ENCODE peak calls at places on chromosomes 13 and 19, in four cellular contexts. One of them, this sample, is unnamed.

GRCh38 chr13:22144806-22145205 is 473.9 kb downstream of the FGF9 start:
- DNase-seq in ovary: no peak
- DNase-seq in neural crest cell: no peak
- DNase-seq in mesothelial cell of epicardium: no peak
- DNase-seq in this sample: no peak

GRCh38 chr19:9966448-9966847 is 30.1 kb upstream of the OLFM2 start:
- DNase-seq in ovary: no peak
- DNase-seq in neural crest cell: no peak
- DNase-seq in mesothelial cell of epicardium: no peak
- DNase-seq in this sample: peak; percentile 53

GRCh38 chr13:25819856-25820530 is 231.8 kb downstream of the SHISA2 start:
- DNase-seq in ovary: no peak
- DNase-seq in neural crest cell: no peak
- DNase-seq in mesothelial cell of epicardium: no peak
- DNase-seq in this sample: no peak

GRCh38 chr13:95607363-95607762 is 37.1 kb downstream of the DZIP1 start:
- DNase-seq in ovary: no peak
- DNase-seq in neural crest cell: no peak
- DNase-seq in mesothelial cell of epicardium: no peak
- DNase-seq in this sample: no peak

GRCh38 chr19:11092181-11092538 is 2.9 kb downstream of the LDLR start:
- DNase-seq in ovary: no peak
- DNase-seq in neural crest cell: no peak
- DNase-seq in mesothelial cell of epicardium: no peak
- DNase-seq in this sample: no peak

GRCh38 chr19:29871143-29871542 is 59.4 kb downstream of the CCNE1 start:
- DNase-seq in ovary: no peak
- DNase-seq in neural crest cell: no peak
- DNase-seq in mesothelial cell of epicardium: no peak
- DNase-seq in this sample: no peak

GRCh38 chr19:32542477-32543106 is 38.4 kb upstream of the PDCD5 start:
- DNase-seq in ovary: no peak
- DNase-seq in neural crest cell: no peak
- DNase-seq in mesothelial cell of epicardium: no peak
- DNase-seq in this sample: no peak

GRCh38 chr13:79237981-79238380 is 168.1 kb downstream of the RBM26 start:
- DNase-seq in ovary: no peak
- DNase-seq in neural crest cell: no peak
- DNase-seq in mesothelial cell of epicardium: no peak
- DNase-seq in this sample: no peak

GRCh38 chr13:38752726-38753125 is 65.8 kb downstream of the FREM2 start:
- DNase-seq in ovary: no peak
- DNase-seq in neural crest cell: no peak
- DNase-seq in mesothelial cell of epicardium: no peak
- DNase-seq in this sample: no peak

GRCh38 chr13:48000559-48001126 is 430 bp downstream of the SUCLA2 start:
- DNase-seq in ovary: no peak
- DNase-seq in neural crest cell: no peak
- DNase-seq in mesothelial cell of epicardium: no peak
- DNase-seq in this sample: no peak

GRCh38 chr13:112903071-112903577 is 65.9 kb upstream of the MCF2L start:
- DNase-seq in ovary: no peak
- DNase-seq in neural crest cell: no peak
- DNase-seq in mesothelial cell of epicardium: no peak
- DNase-seq in this sample: no peak

GRCh38 chr19:11345122-11345752 is 831 bp downstream of the TMEM205 start:
- DNase-seq in ovary: no peak
- DNase-seq in neural crest cell: no peak
- DNase-seq in mesothelial cell of epicardium: no peak
- DNase-seq in this sample: no peak

GRCh38 chr13:61413572-61413971 is 2.1 kb downstream of the PCDH20 start:
- DNase-seq in ovary: no peak
- DNase-seq in neural crest cell: no peak
- DNase-seq in mesothelial cell of epicardium: no peak
- DNase-seq in this sample: peak; percentile 50

GRCh38 chr13:36088001-36088400 is 43.2 kb downstream of the DCLK1 start:
- DNase-seq in ovary: no peak
- DNase-seq in neural crest cell: no peak
- DNase-seq in mesothelial cell of epicardium: no peak
- DNase-seq in this sample: no peak

GRCh38 chr13:48739346-48740037 is 85.8 kb downstream of the CYSLTR2 start:
- DNase-seq in ovary: peak; percentile 53
- DNase-seq in neural crest cell: no peak
- DNase-seq in mesothelial cell of epicardium: no peak
- DNase-seq in this sample: no peak

GRCh38 chr13:100659578-100659977 is 15.0 kb downstream of the TMTC4 start:
- DNase-seq in ovary: no peak
- DNase-seq in neural crest cell: no peak
- DNase-seq in mesothelial cell of epicardium: no peak
- DNase-seq in this sample: no peak

GRCh38 chr19:35860436-35860817 is 3.7 kb downstream of the KIRREL2 start:
- DNase-seq in ovary: no peak
- DNase-seq in neural crest cell: peak; percentile 8
- DNase-seq in mesothelial cell of epicardium: no peak
- DNase-seq in this sample: peak; percentile 43

GRCh38 chr13:50509167-50509566 is 334.3 kb downstream of the DLEU7 start:
- DNase-seq in ovary: no peak
- DNase-seq in neural crest cell: no peak
- DNase-seq in mesothelial cell of epicardium: no peak
- DNase-seq in this sample: no peak

GRCh38 chr13:28494861-28495585 is at the start of gene FLT1:
- DNase-seq in ovary: no peak
- DNase-seq in neural crest cell: peak; percentile 27
- DNase-seq in mesothelial cell of epicardium: peak; percentile 34
- DNase-seq in this sample: peak; percentile 74

GRCh38 chr13:81051873-81052272 is 710.9 kb upstream of the SPRY2 start:
- DNase-seq in ovary: no peak
- DNase-seq in neural crest cell: no peak
- DNase-seq in mesothelial cell of epicardium: no peak
- DNase-seq in this sample: no peak

GRCh38 chr19:14795078-14795721 is 16.8 kb upstream of the ADGRE2 start:
- DNase-seq in ovary: no peak
- DNase-seq in neural crest cell: no peak
- DNase-seq in mesothelial cell of epicardium: no peak
- DNase-seq in this sample: no peak

GRCh38 chr13:50156140-50156539 is 140.9 kb downstream of the KCNRG start:
- DNase-seq in ovary: no peak
- DNase-seq in neural crest cell: no peak
- DNase-seq in mesothelial cell of epicardium: no peak
- DNase-seq in this sample: no peak

GRCh38 chr19:16316506-16316882 is 8.1 kb upstream of the KLF2 start:
- DNase-seq in ovary: no peak
- DNase-seq in neural crest cell: no peak
- DNase-seq in mesothelial cell of epicardium: no peak
- DNase-seq in this sample: no peak

GRCh38 chr13:96540656-96541055 is 450.7 kb downstream of the HS6ST3 start:
- DNase-seq in ovary: no peak
- DNase-seq in neural crest cell: no peak
- DNase-seq in mesothelial cell of epicardium: no peak
- DNase-seq in this sample: no peak

GRCh38 chr19:9945319-9945966 is 9.1 kb upstream of the OLFM2 start:
- DNase-seq in ovary: peak; percentile 91
- DNase-seq in neural crest cell: no peak
- DNase-seq in mesothelial cell of epicardium: peak; percentile 60
- DNase-seq in this sample: no peak

GRCh38 chr13:29196409-29197074 is 376.4 kb downstream of the MTUS2 start:
- DNase-seq in ovary: no peak
- DNase-seq in neural crest cell: no peak
- DNase-seq in mesothelial cell of epicardium: no peak
- DNase-seq in this sample: no peak

GRCh38 chr19:35643255-35644205 is 2.0 kb downstream of the ETV2 start:
- DNase-seq in ovary: peak; percentile 86
- DNase-seq in neural crest cell: peak; percentile 76
- DNase-seq in mesothelial cell of epicardium: peak; percentile 76
- DNase-seq in this sample: peak; percentile 76

GRCh38 chr19:16920816-16921529 is 32.2 kb downstream of the F2RL3 start:
- DNase-seq in ovary: no peak
- DNase-seq in neural crest cell: no peak
- DNase-seq in mesothelial cell of epicardium: no peak
- DNase-seq in this sample: no peak

GRCh38 chr13:94598281-94598680 is 2.3 kb upstream of the TGDS start:
- DNase-seq in ovary: no peak
- DNase-seq in neural crest cell: no peak
- DNase-seq in mesothelial cell of epicardium: no peak
- DNase-seq in this sample: no peak

GRCh38 chr13:28423010-28423409 is 71.9 kb downstream of the FLT1 start:
- DNase-seq in ovary: no peak
- DNase-seq in neural crest cell: no peak
- DNase-seq in mesothelial cell of epicardium: no peak
- DNase-seq in this sample: no peak

GRCh38 chr13:93080587-93080986 is 146.0 kb upstream of the GPC6 start:
- DNase-seq in ovary: no peak
- DNase-seq in neural crest cell: no peak
- DNase-seq in mesothelial cell of epicardium: no peak
- DNase-seq in this sample: no peak

GRCh38 chr13:72258340-72258981 is 391.5 kb upstream of the DACH1 start:
- DNase-seq in ovary: no peak
- DNase-seq in neural crest cell: no peak
- DNase-seq in mesothelial cell of epicardium: no peak
- DNase-seq in this sample: peak; percentile 10

GRCh38 chr19:31096047-31096446 is 253.2 kb downstream of the TSHZ3 start:
- DNase-seq in ovary: no peak
- DNase-seq in neural crest cell: no peak
- DNase-seq in mesothelial cell of epicardium: no peak
- DNase-seq in this sample: peak; percentile 16

GRCh38 chr13:93767917-93768422 is 541.4 kb downstream of the GPC6 start:
- DNase-seq in ovary: no peak
- DNase-seq in neural crest cell: no peak
- DNase-seq in mesothelial cell of epicardium: no peak
- DNase-seq in this sample: no peak

GRCh38 chr19:21127001-21127400 is 14.8 kb upstream of the ZNF431 start:
- DNase-seq in ovary: no peak
- DNase-seq in neural crest cell: no peak
- DNase-seq in mesothelial cell of epicardium: no peak
- DNase-seq in this sample: no peak

GRCh38 chr19:49151339-49152217 is 3.6 kb downstream of the HRC start:
- DNase-seq in ovary: peak; percentile 59
- DNase-seq in neural crest cell: peak; percentile 48
- DNase-seq in mesothelial cell of epicardium: no peak
- DNase-seq in this sample: peak; percentile 79

GRCh38 chr19:13103961-13104847 is 1.5 kb upstream of the LYL1 start:
- DNase-seq in ovary: peak; percentile 63
- DNase-seq in neural crest cell: peak; percentile 56
- DNase-seq in mesothelial cell of epicardium: no peak
- DNase-seq in this sample: peak; percentile 77

GRCh38 chr13:99214232-99214631 is 13.6 kb downstream of the UBAC2 start:
- DNase-seq in ovary: no peak
- DNase-seq in neural crest cell: no peak
- DNase-seq in mesothelial cell of epicardium: no peak
- DNase-seq in this sample: no peak

GRCh38 chr19:49136771-49137171 is 17.4 kb downstream of the PPFIA3 start:
- DNase-seq in ovary: no peak
- DNase-seq in neural crest cell: no peak
- DNase-seq in mesothelial cell of epicardium: no peak
- DNase-seq in this sample: no peak

GRCh38 chr19:1038995-1039645 is 787 bp upstream of the ABCA7 start:
- DNase-seq in ovary: no peak
- DNase-seq in neural crest cell: no peak
- DNase-seq in mesothelial cell of epicardium: no peak
- DNase-seq in this sample: no peak

GRCh38 chr19:1039646-1040475 is at the start of gene ABCA7:
- DNase-seq in ovary: peak; percentile 97
- DNase-seq in neural crest cell: peak; percentile 99
- DNase-seq in mesothelial cell of epicardium: peak; percentile 98
- DNase-seq in this sample: peak; percentile 100

GRCh38 chr19:1037553-1038115 is 2.3 kb upstream of the ABCA7 start:
- DNase-seq in ovary: no peak
- DNase-seq in neural crest cell: no peak
- DNase-seq in mesothelial cell of epicardium: no peak
- DNase-seq in this sample: no peak

GRCh38 chr19:1032264-1032867 is 6.0 kb downstream of the CNN2 start:
- DNase-seq in ovary: no peak
- DNase-seq in neural crest cell: no peak
- DNase-seq in mesothelial cell of epicardium: no peak
- DNase-seq in this sample: no peak

GRCh38 chr19:1035998-1036621 is 3.8 kb upstream of the ABCA7 start:
- DNase-seq in ovary: no peak
- DNase-seq in neural crest cell: no peak
- DNase-seq in mesothelial cell of epicardium: no peak
- DNase-seq in this sample: no peak
- TF ChIP-seq CTCF in ovary: no peak
- TF ChIP-seq CTCF in neural crest cell: no peak
- TF ChIP-seq CTCF in mesothelial cell of epicardium: no peak
- TF ChIP-seq CTCF in this sample: no peak

GRCh38 chr13:110341445-110342247 is 34.6 kb downstream of the COL4A2 start:
- DNase-seq in ovary: peak; percentile 64
- DNase-seq in neural crest cell: no peak
- DNase-seq in mesothelial cell of epicardium: no peak
- DNase-seq in this sample: no peak
- TF ChIP-seq CTCF in ovary: no peak
- TF ChIP-seq CTCF in neural crest cell: no peak
- TF ChIP-seq CTCF in mesothelial cell of epicardium: no peak
- TF ChIP-seq CTCF in this sample: no peak

GRCh38 chr19:45508931-45509691 is 1.8 kb downstream of the VASP start:
- DNase-seq in ovary: peak; percentile 70
- DNase-seq in neural crest cell: peak; percentile 41
- DNase-seq in mesothelial cell of epicardium: no peak
- DNase-seq in this sample: peak; percentile 57
- TF ChIP-seq CTCF in ovary: peak; percentile 15
- TF ChIP-seq CTCF in neural crest cell: no peak
- TF ChIP-seq CTCF in mesothelial cell of epicardium: no peak
- TF ChIP-seq CTCF in this sample: no peak

GRCh38 chr13:78133511-78133910 is 214.9 kb upstream of the EDNRB start:
- DNase-seq in ovary: no peak
- DNase-seq in neural crest cell: no peak
- DNase-seq in mesothelial cell of epicardium: no peak
- DNase-seq in this sample: no peak

GRCh38 chr13:78136966-78137365 is 218.3 kb upstream of the EDNRB start:
- DNase-seq in ovary: no peak
- DNase-seq in neural crest cell: no peak
- DNase-seq in mesothelial cell of epicardium: no peak
- DNase-seq in this sample: no peak

GRCh38 chr13:78137404-78138142 is 218.9 kb upstream of the EDNRB start:
- DNase-seq in ovary: no peak
- DNase-seq in neural crest cell: peak; percentile 35
- DNase-seq in mesothelial cell of epicardium: no peak
- DNase-seq in this sample: peak; percentile 19

GRCh38 chr13:78129850-78130249 is 211.2 kb upstream of the EDNRB start:
- DNase-seq in ovary: no peak
- DNase-seq in neural crest cell: no peak
- DNase-seq in mesothelial cell of epicardium: no peak
- DNase-seq in this sample: no peak

GRCh38 chr13:78131811-78132210 is 213.2 kb upstream of the EDNRB start:
- DNase-seq in ovary: no peak
- DNase-seq in neural crest cell: no peak
- DNase-seq in mesothelial cell of epicardium: no peak
- DNase-seq in this sample: no peak
- TF ChIP-seq CTCF in ovary: no peak
- TF ChIP-seq CTCF in neural crest cell: peak; percentile 41
- TF ChIP-seq CTCF in mesothelial cell of epicardium: no peak
- TF ChIP-seq CTCF in this sample: no peak